ENCODE peak calls at places on chromosomes 11 and 22, in six cellular contexts. S is activated CD8-positive, alpha-beta T cell treated with anti-CD3 and anti-CD28 coated beads, Interleukin-2, amount 10 ng/mL, durations not matched to agents 7 days and 5 days; I is NCI-H2029 treated with DMSO at 0.1 percent for 48 hours; R is Calu3; D is adrenal gland; E is H7. Y is an unnamed sample.

GRCh38 chr11:89503422-89503821 is 12.2 kb upstream of the NOX4 start:
- DNase-seq in S (no peak), I (no peak), R (no peak), D (no peak), E (no peak), Y (no peak)

GRCh38 chr22:27709919-27710452 is 91.6 kb downstream of the MN1 start:
- DNase-seq in S (no peak), I (no peak), R (no peak), D (no peak), E (no peak), Y (no peak)

GRCh38 chr11:82858556-82859091 is 41.6 kb downstream of the PRCP start:
- DNase-seq in S (no peak), I (no peak), R (peak), D (no peak), E (no peak), Y (no peak)

GRCh38 chr11:76837696-76838421 is 22.9 kb upstream of the ACER3 start:
- DNase-seq in S (no peak), I (no peak), R (peak), D (no peak), E (no peak), Y (no peak)

GRCh38 chr11:130873766-130874165 is 42.5 kb downstream of the SNX19 start:
- DNase-seq in S (no peak), I (no peak), R (no peak), D (no peak), E (no peak), Y (no peak)

GRCh38 chr22:42340150-42340549 is 69.7 kb upstream of the TCF20 start:
- DNase-seq in S (no peak), I (no peak), R (no peak), D (no peak), E (no peak), Y (no peak)

GRCh38 chr22:46150615-46151423 is 493 bp downstream of the PPARA start:
- DNase-seq in S (peak), I (no peak), R (peak), D (no peak), E (peak), Y (no peak)

GRCh38 chr11:126358763-126359160 is 3.3 kb downstream of the ST3GAL4 start:
- DNase-seq in S (no peak), I (no peak), R (no peak), D (no peak), E (peak), Y (no peak)

GRCh38 chr11:27012254-27012921 is 18.5 kb downstream of the FIBIN start:
- DNase-seq in S (no peak), I (no peak), R (no peak), D (peak), E (no peak), Y (no peak)

GRCh38 chr11:133506023-133506422 is 26.3 kb downstream of the OPCML start:
- DNase-seq in S (no peak), I (no peak), R (no peak), D (no peak), E (no peak), Y (no peak)

GRCh38 chr11:112770017-112770416 is 191.2 kb upstream of the NCAM1 start:
- DNase-seq in S (no peak), I (no peak), R (no peak), D (no peak), E (no peak), Y (no peak)

GRCh38 chr22:26669060-26669481 is 11.7 kb downstream of the MIAT start:
- DNase-seq in S (peak), I (no peak), R (peak), D (no peak), E (peak), Y (no peak)

GRCh38 chr22:34973016-34973415 is 92.9 kb upstream of the ISX start:
- DNase-seq in S (no peak), I (no peak), R (no peak), D (no peak), E (no peak), Y (no peak)

GRCh38 chr11:87316491-87316890 is 278.8 kb downstream of the TMEM135 start:
- DNase-seq in S (no peak), I (no peak), R (no peak), D (no peak), E (no peak), Y (no peak)

GRCh38 chr22:46449974-46450745 is 87.3 kb downstream of the CELSR1 start:
- DNase-seq in S (no peak), I (no peak), R (no peak), D (no peak), E (no peak), Y (no peak)

GRCh38 chr22:36968249-36968964 is 50.8 kb downstream of the TST start:
- DNase-seq in S (no peak), I (no peak), R (no peak), D (no peak), E (no peak), Y (no peak)

GRCh38 chr11:123707606-123708205 is 33.8 kb downstream of the ZNF202 start:
- DNase-seq in S (peak), I (peak), R (peak), D (peak), E (peak), Y (peak)

GRCh38 chr11:94814238-94814976 is 46.3 kb downstream of the AMOTL1 start:
- DNase-seq in S (no peak), I (no peak), R (no peak), D (no peak), E (no peak), Y (no peak)

GRCh38 chr11:126391970-126392637 is 36.6 kb downstream of the ST3GAL4 start:
- DNase-seq in S (no peak), I (no peak), R (no peak), D (peak), E (peak), Y (no peak)

GRCh38 chr22:25136953-25137576 is 62.6 kb upstream of the CRYBB3 start:
- DNase-seq in S (no peak), I (no peak), R (no peak), D (no peak), E (no peak), Y (no peak)

GRCh38 chr11:67045314-67045713 is 11.3 kb upstream of the RHOD start:
- DNase-seq in S (no peak), I (no peak), R (no peak), D (peak), E (no peak), Y (no peak)

GRCh38 chr11:78083036-78083435 is 3.4 kb upstream of the NDUFC2 start:
- DNase-seq in S (no peak), I (no peak), R (no peak), D (no peak), E (no peak), Y (no peak)

GRCh38 chr11:12287374-12288211 is 89.8 kb upstream of the PARVA start:
- DNase-seq in S (peak), I (no peak), R (peak), D (peak), E (peak), Y (no peak)

GRCh38 chr11:2988996-2989395 is 3.1 kb downstream of the NAP1L4 start:
- DNase-seq in S (no peak), I (no peak), R (no peak), D (no peak), E (no peak), Y (no peak)

GRCh38 chr11:11836676-11837231 is 5.0 kb upstream of the USP47 start:
- DNase-seq in S (no peak), I (no peak), R (no peak), D (no peak), E (no peak), Y (no peak)

GRCh38 chr11:93567406-93567819 is 24.2 kb upstream of the SMCO4 start:
- DNase-seq in S (no peak), I (no peak), R (no peak), D (peak), E (no peak), Y (no peak)

GRCh38 chr11:74731301-74732094 is at the start of gene CHRDL2:
- DNase-seq in S (no peak), I (no peak), R (peak), D (no peak), E (peak), Y (no peak)

GRCh38 chr11:67584205-67584880 is 731 bp downstream of the GSTP1 start:
- DNase-seq in S (peak), I (no peak), R (peak), D (peak), E (peak), Y (peak)

GRCh38 chr22:50530280-50530856 is 556 bp upstream of the TYMP start:
- DNase-seq in S (peak), I (no peak), R (no peak), D (peak), E (no peak), Y (no peak)

GRCh38 chr11:71987521-71987920 is 11.2 kb upstream of the IL18BP start:
- DNase-seq in S (no peak), I (no peak), R (no peak), D (no peak), E (no peak), Y (no peak)

GRCh38 chr11:68256331-68256741 is 15.4 kb downstream of the C11orf24 start:
- DNase-seq in S (no peak), I (no peak), R (no peak), D (peak), E (peak), Y (no peak)

GRCh38 chr22:33785283-33785991 is 134.8 kb downstream of the LARGE1 start:
- DNase-seq in S (no peak), I (no peak), R (no peak), D (no peak), E (no peak), Y (no peak)

GRCh38 chr11:109123811-109124787 is 297.9 kb upstream of the C11orf87 start:
- DNase-seq in S (no peak), I (no peak), R (no peak), D (no peak), E (peak), Y (peak)

GRCh38 chr11:101482556-101483124 is 101.2 kb downstream of the TRPC6 start:
- DNase-seq in S (no peak), I (no peak), R (no peak), D (no peak), E (no peak), Y (no peak)

GRCh38 chr11:13073119-13073981 is 64.2 kb downstream of the RASSF10 start:
- DNase-seq in S (no peak), I (no peak), R (peak), D (no peak), E (no peak), Y (no peak)

GRCh38 chr11:44978961-44979331 is 28.3 kb upstream of the TP53I11 start:
- DNase-seq in S (no peak), I (peak), R (peak), D (no peak), E (no peak), Y (peak)